ENCODE peak calls at places on chromosomes 13 and 19, in five cellular contexts. A, R, O, Q and K are unnamed samples.
A peak's percentile ranks its signal among the peaks of the same experiment; 100 is the strongest.

GRCh38 chr13:110005563-110005962 is 219.2 kb upstream of the IRS2 start:
- DNase-seq in O (no peak), Q (no peak), R (no peak), A (no peak), K (no peak)

GRCh38 chr13:113592571-113592970 is 8.0 kb downstream of the TFDP1 start:
- DNase-seq in O (no peak), R (no peak), Q (no peak), A (no peak), K (no peak)

GRCh38 chr19:1269478-1270167 is 491 bp downstream of the CIRBP start:
- DNase-seq in A (peak; percentile 87), R (no peak), Q (peak; percentile 79), O (peak; percentile 73), K (no peak)

GRCh38 chr13:51727634-51728274 is 76.2 kb downstream of the DHRS12 start:
- DNase-seq in A (no peak), O (no peak), Q (no peak), R (no peak), K (no peak)

GRCh38 chr19:14473915-14474578 is 1.1 kb downstream of the PTGER1 start:
- DNase-seq in Q (no peak), O (no peak), R (no peak), A (peak; percentile 9), K (no peak)

GRCh38 chr19:8731428-8732169 is 10.2 kb downstream of the OR2Z1 start:
- DNase-seq in O (no peak), Q (no peak), R (no peak), A (no peak), K (no peak)

GRCh38 chr13:98775844-98776598 is 23.5 kb upstream of the SLC15A1 start:
- DNase-seq in R (no peak), O (no peak), A (peak; percentile 30), Q (no peak), K (no peak)

GRCh38 chr19:19021115-19021514 is 12.2 kb downstream of the SUGP2 start:
- DNase-seq in R (no peak), O (no peak), Q (no peak), A (no peak), K (no peak)

GRCh38 chr19:32130241-32130753 is 215.1 kb upstream of the ZNF507 start:
- DNase-seq in O (no peak), A (no peak), R (no peak), Q (no peak), K (no peak)

GRCh38 chr13:79435549-79435948 is 29.5 kb upstream of the RBM26 start:
- DNase-seq in Q (no peak), R (no peak), A (no peak), O (no peak), K (no peak)

GRCh38 chr19:41327499-41328156 is 17.7 kb downstream of the CCDC97 start:
- DNase-seq in Q (peak; percentile 40), R (no peak), O (no peak), A (no peak), K (no peak)

GRCh38 chr19:41325947-41326706 is 16.2 kb downstream of the CCDC97 start:
- DNase-seq in Q (no peak), O (no peak), R (no peak), A (no peak), K (no peak)

GRCh38 chr19:41327076-41327475 is 17.1 kb downstream of the CCDC97 start:
- DNase-seq in Q (no peak), R (no peak), A (no peak), O (no peak), K (no peak)

GRCh38 chr19:41328818-41329220 is 18.8 kb downstream of the CCDC97 start:
- DNase-seq in O (no peak), A (no peak), R (no peak), Q (no peak), K (no peak)

GRCh38 chr19:41328157-41328817 is 18.3 kb downstream of the CCDC97 start:
- DNase-seq in R (no peak), O (no peak), A (no peak), Q (no peak), K (no peak)
- TF ChIP-seq SP1 in R (no peak), O (no peak), A (no peak), Q (no peak), K (no peak)

GRCh38 chr19:35262101-35262761 is 6.5 kb upstream of the USF2 start:
- DNase-seq in A (no peak), Q (peak; percentile 11), O (no peak), R (no peak), K (no peak)
- TF ChIP-seq SP1 in A (no peak), Q (no peak), O (no peak), R (no peak), K (no peak)

GRCh38 chr19:10976200-10976892 is 15.5 kb downstream of the SMARCA4 start:
- DNase-seq in A (no peak), Q (no peak), R (no peak), O (no peak), K (no peak)

GRCh38 chr19:10977773-10978155 is 16.9 kb downstream of the SMARCA4 start:
- DNase-seq in Q (no peak), A (no peak), O (no peak), R (no peak), K (no peak)

GRCh38 chr19:10971107-10971715 is 10.4 kb downstream of the SMARCA4 start:
- DNase-seq in O (no peak), R (no peak), A (no peak), Q (no peak), K (no peak)

GRCh38 chr19:10979950-10980349 is 19.1 kb downstream of the SMARCA4 start:
- DNase-seq in A (no peak), R (no peak), O (no peak), Q (no peak), K (peak; percentile 33)

DNA sequence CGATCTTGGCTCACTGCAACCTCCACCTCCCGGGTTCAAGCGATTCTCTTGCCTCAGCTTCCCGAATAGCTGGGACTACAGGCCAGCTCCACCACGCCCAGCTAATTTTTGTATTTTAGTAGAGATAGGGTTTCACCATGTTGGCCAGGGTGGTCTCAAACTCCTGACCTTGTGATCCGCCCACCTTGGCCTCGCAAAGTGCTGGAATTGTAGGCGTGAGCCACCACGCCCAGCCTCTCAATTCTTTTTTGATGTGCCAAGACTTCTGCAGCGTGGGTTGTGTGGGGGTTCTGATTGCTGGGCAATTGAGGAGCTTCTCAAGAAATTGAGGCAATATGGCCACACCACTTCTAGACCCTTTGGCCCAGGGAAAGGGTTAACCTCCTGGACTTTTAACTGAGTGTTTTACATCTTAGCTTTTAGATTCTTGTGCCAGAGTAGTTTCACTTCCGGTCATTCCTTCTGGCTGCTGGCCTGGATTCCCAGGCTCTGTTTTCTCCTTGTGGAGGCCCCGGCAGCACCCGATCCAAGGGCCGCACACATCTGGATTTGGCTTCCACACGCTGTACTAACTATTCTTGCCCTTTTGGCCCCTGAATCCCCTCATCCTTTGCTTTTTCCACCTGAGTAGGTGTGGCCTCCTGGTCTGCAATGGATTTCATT is 14.7 kb downstream of the SMARCA4 start:
- DNase-seq in O (no peak), R (no peak), A (no peak), Q (no peak), K (no peak)
- TF ChIP-seq SP1 in O (no peak), R (no peak), A (no peak), Q (no peak), K (no peak)

DNA sequence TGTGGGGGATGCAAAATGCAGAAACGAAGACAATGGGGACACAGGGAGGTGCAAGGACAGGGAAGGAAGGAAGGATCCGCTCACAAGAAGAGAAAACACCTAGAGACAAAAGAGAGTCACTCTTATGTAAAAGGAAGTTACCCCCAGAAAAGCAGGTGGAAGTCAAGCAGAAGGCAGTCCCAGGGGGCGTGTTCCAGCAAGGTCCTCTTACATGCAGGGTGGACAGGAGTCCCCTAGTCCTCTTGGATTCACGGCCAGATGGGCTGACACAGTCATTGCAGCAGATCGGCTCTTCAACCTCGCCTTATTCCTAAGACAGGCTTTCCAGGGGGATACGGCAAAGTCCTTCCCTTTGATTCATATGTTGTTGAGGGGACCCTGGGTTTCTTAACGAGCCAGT is 83.9 kb upstream of the SPATA13 start:
- DNase-seq in R (no peak), A (no peak), O (no peak), Q (no peak), K (no peak)
- TF ChIP-seq SP1 in R (no peak), A (no peak), O (no peak), Q (no peak), K (no peak)

GRCh38 chr13:96090240-96091101 is 564 bp downstream of the HS6ST3 start:
- DNase-seq in R (no peak), O (peak; percentile 49), A (no peak), Q (peak; percentile 50), K (no peak)
- TF ChIP-seq SP1 in R (no peak), O (no peak), A (no peak), Q (peak; percentile 29), K (no peak)